ENCODE peak calls at places on chromosome 22, in nine cellular contexts. I is IMR-90; B is activated CD4-positive, alpha-beta T cell treated with anti-CD3 and anti-CD28 coated beads for 4 hours; O is nucleus accumbens; D is cardiac fibroblast; T is substantia nigra; J is adipocyte; Y is tibial nerve; E is KG1. X is an unnamed sample.

GRCh38 chr22:22368516-22368915 is 123.9 kb downstream of the VPREB1 start:
- DNase-seq in O (no peak), Y (no peak), J (no peak), B (no peak), T (peak; percentile 24), E (no peak), D (no peak), I (no peak), X (no peak)

GRCh38 chr22:27388090-27388600 is 413.4 kb downstream of the MN1 start:
- DNase-seq in E (no peak), D (no peak), O (no peak), B (no peak), Y (no peak), J (no peak), T (no peak), I (no peak), X (no peak)

GRCh38 chr22:20109411-20110358 is 6.2 kb upstream of the RANBP1 start:
- DNase-seq in T (no peak), J (no peak), E (no peak), D (no peak), B (no peak), Y (no peak), O (no peak), I (no peak), X (no peak)

GRCh38 chr22:17411213-17411612 is 42.0 kb downstream of the CECR2 start:
- DNase-seq in B (no peak), D (peak; percentile 75), J (no peak), O (no peak), E (no peak), T (peak; percentile 20), Y (no peak), I (no peak), X (no peak)

GRCh38 chr22:22745225-22746060 is 101.0 kb downstream of the GGTLC2 start:
- DNase-seq in E (peak; percentile 38), J (peak; percentile 29), T (peak; percentile 22), B (peak; percentile 12), D (peak; percentile 33), O (no peak), Y (no peak), I (peak; percentile 19), X (peak; percentile 36)

GRCh38 chr22:38397189-38398097 is 57.6 kb downstream of the KCNJ4 start:
- DNase-seq in E (peak; percentile 23), I (no peak), O (no peak), Y (peak; percentile 23), T (peak; percentile 33), D (peak; percentile 65), J (peak; percentile 62), B (no peak), X (no peak)

GRCh38 chr22:27637604-27638003 is 164.0 kb downstream of the MN1 start:
- DNase-seq in O (no peak), T (no peak), I (peak; percentile 28), J (peak; percentile 15), E (no peak), Y (no peak), D (peak; percentile 44), B (no peak), X (no peak)

GRCh38 chr22:44292007-44292370 is 20.8 kb downstream of the SHISAL1 start:
- DNase-seq in J (no peak), B (no peak), I (no peak), E (no peak), T (no peak), Y (no peak), D (no peak), O (no peak), X (no peak)

GRCh38 chr22:39348909-39349505 is 784 bp upstream of the SYNGR1 start:
- DNase-seq in T (peak; percentile 57), B (no peak), E (no peak), I (no peak), O (no peak), J (no peak), Y (no peak), D (no peak), X (peak; percentile 98)

GRCh38 chr22:22110548-22111266 is 128.1 kb upstream of the TOP3B start:
- DNase-seq in I (peak; percentile 78), J (peak; percentile 34), T (peak; percentile 57), D (peak; percentile 52), Y (no peak), O (no peak), B (no peak), E (no peak), X (peak; percentile 36)

GRCh38 chr22:28297504-28297903 is 378.4 kb upstream of the PITPNB start:
- DNase-seq in O (peak; percentile 20), E (no peak), B (no peak), J (no peak), Y (no peak), D (peak; percentile 8), T (peak; percentile 66), I (peak; percentile 2), X (no peak)

GRCh38 chr22:44667829-44668189 is 34.2 kb upstream of the PRR5 start:
- DNase-seq in T (no peak), I (no peak), B (peak; percentile 47), D (no peak), O (no peak), J (peak; percentile 38), E (no peak), Y (no peak), X (no peak)

GRCh38 chr22:40982482-40983385 is 31.6 kb downstream of the RBX1 start:
- DNase-seq in T (no peak), O (no peak), Y (no peak), J (no peak), I (no peak), D (no peak), B (no peak), E (no peak), X (no peak)

GRCh38 chr22:33873186-33873585 is 47.1 kb downstream of the LARGE1 start:
- DNase-seq in D (no peak), O (no peak), B (no peak), J (no peak), I (no peak), E (no peak), Y (no peak), T (no peak), X (no peak)

GRCh38 chr22:37639070-37639760 is at the start of gene SH3BP1:
- DNase-seq in T (no peak), J (peak; percentile 74), B (no peak), E (peak; percentile 44), O (no peak), Y (no peak), D (peak; percentile 48), I (no peak), X (no peak)

GRCh38 chr22:26174280-26174679 is 5.0 kb downstream of the SEZ6L start:
- DNase-seq in E (no peak), I (no peak), D (no peak), B (no peak), J (peak; percentile 1), T (peak; percentile 17), Y (no peak), O (no peak), X (no peak)

GRCh38 chr22:21087119-21087518 is 41.4 kb downstream of the LRRC74B start:
- DNase-seq in Y (no peak), B (no peak), T (no peak), I (no peak), J (no peak), D (no peak), O (no peak), E (no peak), X (no peak)

GRCh38 chr22:17980638-17981051 is 43.7 kb downstream of the MICAL3 start:
- DNase-seq in Y (peak; percentile 20), T (no peak), B (peak; percentile 31), E (no peak), O (no peak), J (no peak), I (peak; percentile 48), D (peak; percentile 45), X (peak; percentile 28)

GRCh38 chr22:36303874-36304273 is 50.9 kb downstream of the APOL1 start:
- DNase-seq in D (no peak), T (no peak), Y (no peak), E (no peak), O (no peak), B (no peak), I (no peak), J (no peak), X (no peak)

X was measured in HL-60.